ENCODE peak calls at places on chromosome 7, in five cellular contexts. Y, V, D, O and H are unnamed samples.

GRCh38 chr7:51311166-51311565 is 5.4 kb downstream of the COBL start:
- DNase-seq in Y (no peak), V (no peak), D (no peak), O (no peak), H (no peak)

GRCh38 chr7:149637911-149638565 is 135.3 kb downstream of the ZNF467 start:
- DNase-seq in Y (no peak), V (no peak), D (no peak), O (no peak), H (no peak)

GRCh38 chr7:23475579-23475844 is 5.2 kb upstream of the IGF2BP3 start:
- DNase-seq in Y (no peak), V (no peak), D (no peak), O (no peak), H (no peak)

GRCh38 chr7:124764071-124764846 is 1.3 kb downstream of the GPR37 start:
- DNase-seq in Y (no peak), V (no peak), D (no peak), O (no peak), H (no peak)

GRCh38 chr7:19001854-19002253 is 115.6 kb downstream of the TWIST1 start:
- DNase-seq in Y (no peak), V (no peak), D (no peak), O (no peak), H (no peak)

GRCh38 chr7:94338921-94339371 is 55.7 kb upstream of the COL1A2 start:
- DNase-seq in Y (no peak), V (no peak), D (no peak), O (no peak), H (no peak)

GRCh38 chr7:134636008-134636449 is 10.6 kb upstream of the BPGM start:
- DNase-seq in Y (no peak), V (no peak), D (no peak), O (no peak), H (no peak)

GRCh38 chr7:117479480-117480224 is at the start of gene CFTR:
- DNase-seq in Y (no peak), V (no peak), D (peak; percentile 76), O (peak; percentile 66), H (no peak)

GRCh38 chr7:134512271-134512670 is 15.1 kb upstream of the AKR1B10 start:
- DNase-seq in Y (no peak), V (no peak), D (no peak), O (no peak), H (no peak)

GRCh38 chr7:14389052-14389988 is 399.9 kb upstream of the ETV1 start:
- DNase-seq in Y (no peak), V (no peak), D (no peak), O (no peak), H (no peak)

GRCh38 chr7:55052081-55052480 is 33.3 kb downstream of the EGFR start:
- DNase-seq in Y (no peak), V (no peak), D (no peak), O (no peak), H (no peak)

GRCh38 chr7:100895956-100896742 is 461 bp upstream of the ACHE start:
- DNase-seq in Y (no peak), V (no peak), D (peak; percentile 73), O (no peak), H (no peak)

GRCh38 chr7:6154542-6155404 is 117.7 kb downstream of the CYTH3 start:
- DNase-seq in Y (no peak), V (no peak), D (no peak), O (no peak), H (no peak)

GRCh38 chr7:92528188-92528957 is at the start of the genes PEX1 and RBM48:
- DNase-seq in Y (peak; percentile 95), V (peak; percentile 97), D (peak; percentile 98), O (peak; percentile 97), H (peak; percentile 82)

GRCh38 chr7:2477447-2478386 is 1.5 kb upstream of the GRIFIN start:
- DNase-seq in Y (no peak), V (peak; percentile 72), D (peak; percentile 68), O (peak; percentile 51), H (no peak)

GRCh38 chr7:97419898-97420297 is 302.4 kb downstream of the SDHAF3 start:
- DNase-seq in Y (no peak), V (no peak), D (no peak), O (no peak), H (no peak)

GRCh38 chr7:18505870-18506460 is 10.4 kb downstream of the HDAC9 start:
- DNase-seq in Y (no peak), V (no peak), D (no peak), O (no peak), H (no peak)

GRCh38 chr7:84261509-84261908 is 66.9 kb upstream of the SEMA3A start:
- DNase-seq in Y (no peak), V (no peak), D (no peak), O (no peak), H (no peak)

GRCh38 chr7:360454-361100 is 70.6 kb downstream of the FOXL3 start:
- DNase-seq in Y (no peak), V (no peak), D (no peak), O (no peak), H (no peak)

GRCh38 chr7:30925913-30926312 is 14.3 kb downstream of the AQP1 start:
- DNase-seq in Y (peak; percentile 8), V (no peak), D (peak; percentile 1), O (no peak), H (no peak)

GRCh38 chr7:101947899-101948298 is 130.5 kb downstream of the CUX1 start:
- DNase-seq in Y (peak; percentile 84), V (peak; percentile 74), D (peak; percentile 65), O (no peak), H (no peak)

GRCh38 chr7:15750741-15751140 is 64.3 kb upstream of the MEOX2 start:
- DNase-seq in Y (no peak), V (no peak), D (no peak), O (no peak), H (no peak)

GRCh38 chr7:40137563-40137962 is 2.8 kb downstream of the SUGCT start:
- DNase-seq in Y (no peak), V (no peak), D (no peak), O (no peak), H (no peak)

GRCh38 chr7:92614586-92615237 is 24.5 kb upstream of the FAM133B start:
- DNase-seq in Y (no peak), V (peak; percentile 84), D (peak; percentile 10), O (no peak), H (no peak)

GRCh38 chr7:81158189-81158588 is 239.3 kb upstream of the SEMA3C start:
- DNase-seq in Y (no peak), V (no peak), D (no peak), O (no peak), H (no peak)

GRCh38 chr7:44331682-44332081 is 6.3 kb upstream of the CAMK2B start:
- DNase-seq in Y (no peak), V (no peak), D (no peak), O (no peak), H (no peak)

GRCh38 chr7:68722044-68722443 is 876.2 kb upstream of the AUTS2 start:
- DNase-seq in Y (no peak), V (no peak), D (no peak), O (no peak), H (no peak)

GRCh38 chr7:47501406-47501805 is 80.5 kb downstream of the TNS3 start:
- DNase-seq in Y (peak; percentile 51), V (peak; percentile 59), D (no peak), O (no peak), H (no peak)

GRCh38 chr7:75584385-75584784 is 92.3 kb downstream of the SPDYE5 start:
- DNase-seq in Y (no peak), V (no peak), D (no peak), O (no peak), H (no peak)

GRCh38 chr7:84108119-84108518 is 86.5 kb downstream of the SEMA3A start:
- DNase-seq in Y (no peak), V (no peak), D (no peak), O (no peak), H (no peak)

GRCh38 chr7:27213150-27213903 is 13.4 kb upstream of the HOXA13 start:
- DNase-seq in Y (no peak), V (no peak), D (no peak), O (no peak), H (no peak)

GRCh38 chr7:137975223-137975622 is 26.7 kb downstream of the CREB3L2 start:
- DNase-seq in Y (no peak), V (peak; percentile 55), D (no peak), O (no peak), H (no peak)
- H3K27ac ChIP-seq in Y (peak overlapping the region; percentile 57), V (peak overlapping the region; percentile 94), D (peak overlapping the region; percentile 13), O (peak overlapping the region; percentile 15), H (peak overlapping the region; percentile 84)

DNA sequence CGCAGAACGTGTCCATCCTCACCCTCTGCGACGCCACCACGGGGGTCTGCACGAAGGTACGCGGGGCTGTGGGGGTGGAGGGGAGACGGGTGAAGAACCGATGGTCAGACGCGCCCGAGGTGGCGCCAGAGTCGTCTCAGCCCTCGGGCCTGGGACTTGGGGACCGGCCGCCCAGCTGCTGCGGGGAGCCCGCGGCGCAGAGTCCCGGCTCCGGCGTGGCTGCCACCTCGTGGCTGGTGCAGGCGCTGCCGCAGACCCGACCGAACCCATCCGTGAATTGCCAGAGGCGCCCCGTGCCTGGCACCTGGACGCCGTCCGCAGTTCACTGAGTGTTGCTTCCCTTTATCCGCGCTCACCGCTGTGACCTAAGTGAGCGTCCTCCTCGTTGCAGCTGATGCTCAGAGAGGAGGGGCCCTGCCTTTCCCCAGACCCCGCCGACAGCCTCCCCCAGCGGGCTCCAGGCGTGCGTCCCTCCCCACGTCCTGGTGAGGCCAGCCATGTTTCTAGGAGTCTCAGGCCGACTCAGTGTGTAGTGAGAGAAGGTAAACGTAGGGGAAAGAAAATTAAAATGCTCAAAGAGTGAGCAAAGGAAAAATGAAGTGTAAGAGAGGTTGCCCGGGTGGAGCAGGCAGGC is 208.7 kb downstream of the PAXIP1 start:
- DNase-seq in Y (no peak), V (peak; percentile 15), D (no peak), O (no peak), H (no peak)
- TF ChIP-seq POLR2A in Y (no peak), V (no peak), D (no peak), O (no peak), H (no peak)

GRCh38 chr7:157021071-157021891 is 10.8 kb upstream of the MNX1 start:
- DNase-seq in Y (no peak), V (no peak), D (no peak), O (no peak), H (no peak)
- H3K27me3 ChIP-seq in Y (no peaks in the 10 kb centered on the region), V (peaks cover 88% of the 10 kb centered on the region), D (peaks cover 19% of the 10 kb centered on the region), O (peaks cover 50% of the 10 kb centered on the region), H (peaks cover 59% of the 10 kb centered on the region)

GRCh38 chr7:74307738-74308505 is 18.7 kb downstream of the CLIP2 start:
- DNase-seq in Y (no peak), V (peak; percentile 63), D (peak; percentile 70), O (no peak), H (no peak)

GRCh38 chr7:74305987-74306736 is 17.0 kb downstream of the CLIP2 start:
- DNase-seq in Y (peak; percentile 50), V (no peak), D (no peak), O (no peak), H (no peak)

GRCh38 chr7:74302745-74303221 is 13.6 kb downstream of the CLIP2 start:
- DNase-seq in Y (no peak), V (no peak), D (no peak), O (no peak), H (no peak)

GRCh38 chr7:74306737-74307469 is 17.7 kb downstream of the CLIP2 start:
- DNase-seq in Y (peak; percentile 65), V (peak; percentile 81), D (peak; percentile 55), O (peak; percentile 16), H (no peak)

GRCh38 chr7:74304550-74304949 is 15.3 kb downstream of the CLIP2 start:
- DNase-seq in Y (no peak), V (no peak), D (no peak), O (no peak), H (no peak)
- H3K27ac ChIP-seq in Y (no peak overlapping the region), V (no peak overlapping the region), D (no peak overlapping the region), O (no peak overlapping the region), H (no peak overlapping the region)